ENCODE peak calls at places on chromosomes 16 and 17, in six cellular contexts. One of them, this sample, is unnamed.
A peak's percentile ranks its signal among the peaks of the same experiment; 100 is the strongest.

GRCh38 chr16:53320992-53321391 is 113.3 kb upstream of the RBL2 start:
- DNase-seq in CD4-positive, CD25-positive, alpha-beta regulatory T cell: no peak
- DNase-seq in upper lobe of right lung: no peak
- DNase-seq in H9: no peak
- DNase-seq in small intestine: no peak
- DNase-seq in heart left ventricle: no peak
- DNase-seq in this sample: no peak

GRCh38 chr17:79072544-79072943 is 2.1 kb upstream of the ENGASE start:
- DNase-seq in CD4-positive, CD25-positive, alpha-beta regulatory T cell: no peak
- DNase-seq in upper lobe of right lung: peak; percentile 61
- DNase-seq in H9: no peak
- DNase-seq in small intestine: peak; percentile 33
- DNase-seq in heart left ventricle: no peak
- DNase-seq in this sample: no peak

GRCh38 chr17:74968361-74968780 is 4.2 kb downstream of the HID1 start:
- DNase-seq in CD4-positive, CD25-positive, alpha-beta regulatory T cell: no peak
- DNase-seq in upper lobe of right lung: peak; percentile 74
- DNase-seq in H9: no peak
- DNase-seq in small intestine: peak; percentile 80
- DNase-seq in heart left ventricle: no peak
- DNase-seq in this sample: peak; percentile 63

GRCh38 chr17:73308017-73308823 is 3.6 kb downstream of the CDC42EP4 start:
- DNase-seq in CD4-positive, CD25-positive, alpha-beta regulatory T cell: no peak
- DNase-seq in upper lobe of right lung: peak; percentile 94
- DNase-seq in H9: no peak
- DNase-seq in small intestine: peak; percentile 98
- DNase-seq in heart left ventricle: peak; percentile 88
- DNase-seq in this sample: peak; percentile 96

GRCh38 chr16:14286381-14287230 is 215.5 kb downstream of the MRTFB start:
- DNase-seq in CD4-positive, CD25-positive, alpha-beta regulatory T cell: no peak
- DNase-seq in upper lobe of right lung: peak; percentile 57
- DNase-seq in H9: peak; percentile 64
- DNase-seq in small intestine: peak; percentile 12
- DNase-seq in heart left ventricle: peak; percentile 48
- DNase-seq in this sample: peak; percentile 35

GRCh38 chr16:2471016-2471652 is at the start of gene NTN3:
- DNase-seq in CD4-positive, CD25-positive, alpha-beta regulatory T cell: no peak
- DNase-seq in upper lobe of right lung: no peak
- DNase-seq in H9: peak; percentile 67
- DNase-seq in small intestine: no peak
- DNase-seq in heart left ventricle: peak; percentile 43
- DNase-seq in this sample: no peak

GRCh38 chr17:51951737-51952136 is 206.8 kb downstream of the CA10 start:
- DNase-seq in CD4-positive, CD25-positive, alpha-beta regulatory T cell: no peak
- DNase-seq in upper lobe of right lung: no peak
- DNase-seq in H9: no peak
- DNase-seq in small intestine: no peak
- DNase-seq in heart left ventricle: no peak
- DNase-seq in this sample: no peak

GRCh38 chr17:45170280-45170975 is 8.8 kb downstream of the HEXIM2 start:
- DNase-seq in CD4-positive, CD25-positive, alpha-beta regulatory T cell: no peak
- DNase-seq in upper lobe of right lung: no peak
- DNase-seq in H9: peak; percentile 36
- DNase-seq in small intestine: no peak
- DNase-seq in heart left ventricle: no peak
- DNase-seq in this sample: no peak

GRCh38 chr16:57701759-57702371 is 7.3 kb downstream of the DRC7 start:
- DNase-seq in CD4-positive, CD25-positive, alpha-beta regulatory T cell: no peak
- DNase-seq in upper lobe of right lung: no peak
- DNase-seq in H9: no peak
- DNase-seq in small intestine: no peak
- DNase-seq in heart left ventricle: no peak
- DNase-seq in this sample: no peak

GRCh38 chr16:75494696-75495601 is at the start of gene CHST6:
- DNase-seq in CD4-positive, CD25-positive, alpha-beta regulatory T cell: no peak
- DNase-seq in upper lobe of right lung: no peak
- DNase-seq in H9: peak; percentile 88
- DNase-seq in small intestine: peak; percentile 27
- DNase-seq in heart left ventricle: peak; percentile 50
- DNase-seq in this sample: peak; percentile 43

GRCh38 chr17:78043031-78043430 is 84.5 kb downstream of the TNRC6C start:
- DNase-seq in CD4-positive, CD25-positive, alpha-beta regulatory T cell: no peak
- DNase-seq in upper lobe of right lung: no peak
- DNase-seq in H9: no peak
- DNase-seq in small intestine: no peak
- DNase-seq in heart left ventricle: no peak
- DNase-seq in this sample: no peak

GRCh38 chr17:67258836-67259468 is 14.0 kb upstream of the HELZ start:
- DNase-seq in CD4-positive, CD25-positive, alpha-beta regulatory T cell: no peak
- DNase-seq in upper lobe of right lung: no peak
- DNase-seq in H9: peak; percentile 21
- DNase-seq in small intestine: peak; percentile 34
- DNase-seq in heart left ventricle: no peak
- DNase-seq in this sample: no peak

GRCh38 chr16:84460406-84461028 is 43.9 kb downstream of the MEAK7 start:
- DNase-seq in CD4-positive, CD25-positive, alpha-beta regulatory T cell: no peak
- DNase-seq in upper lobe of right lung: peak; percentile 42
- DNase-seq in H9: peak; percentile 27
- DNase-seq in small intestine: no peak
- DNase-seq in heart left ventricle: no peak
- DNase-seq in this sample: no peak
- H3K27ac ChIP-seq in CD4-positive, CD25-positive, alpha-beta regulatory T cell: no peak overlapping the region
- H3K27ac ChIP-seq in upper lobe of right lung: no peak overlapping the region
- H3K27ac ChIP-seq in H9: no peak overlapping the region
- H3K27ac ChIP-seq in small intestine: no peak overlapping the region
- H3K27ac ChIP-seq in heart left ventricle: no peak overlapping the region
- H3K27ac ChIP-seq in this sample: no peak overlapping the region

GRCh38 chr17:5370411-5370810 is 49.1 kb downstream of the NUP88 start:
- DNase-seq in CD4-positive, CD25-positive, alpha-beta regulatory T cell: no peak
- DNase-seq in upper lobe of right lung: no peak
- DNase-seq in H9: no peak
- DNase-seq in small intestine: no peak
- DNase-seq in heart left ventricle: no peak
- DNase-seq in this sample: no peak
- H3K27ac ChIP-seq in CD4-positive, CD25-positive, alpha-beta regulatory T cell: no peak overlapping the region
- H3K27ac ChIP-seq in upper lobe of right lung: no peak overlapping the region
- H3K27ac ChIP-seq in H9: no peak overlapping the region
- H3K27ac ChIP-seq in small intestine: no peak overlapping the region
- H3K27ac ChIP-seq in heart left ventricle: no peak overlapping the region
- H3K27ac ChIP-seq in this sample: no peak overlapping the region

GRCh38 chr16:77310877-77311276 is 111.7 kb downstream of the SYCE1L start:
- DNase-seq in CD4-positive, CD25-positive, alpha-beta regulatory T cell: no peak
- DNase-seq in upper lobe of right lung: no peak
- DNase-seq in H9: no peak
- DNase-seq in small intestine: no peak
- DNase-seq in heart left ventricle: no peak
- DNase-seq in this sample: no peak

GRCh38 chr16:77306050-77306616 is 106.9 kb downstream of the SYCE1L start:
- DNase-seq in CD4-positive, CD25-positive, alpha-beta regulatory T cell: no peak
- DNase-seq in upper lobe of right lung: no peak
- DNase-seq in H9: no peak
- DNase-seq in small intestine: no peak
- DNase-seq in heart left ventricle: no peak
- DNase-seq in this sample: no peak

GRCh38 chr16:77304134-77304533 is 104.9 kb downstream of the SYCE1L start:
- DNase-seq in CD4-positive, CD25-positive, alpha-beta regulatory T cell: no peak
- DNase-seq in upper lobe of right lung: no peak
- DNase-seq in H9: no peak
- DNase-seq in small intestine: no peak
- DNase-seq in heart left ventricle: no peak
- DNase-seq in this sample: no peak

GRCh38 chr16:77304883-77305282 is 105.7 kb downstream of the SYCE1L start:
- DNase-seq in CD4-positive, CD25-positive, alpha-beta regulatory T cell: no peak
- DNase-seq in upper lobe of right lung: no peak
- DNase-seq in H9: no peak
- DNase-seq in small intestine: peak; percentile 14
- DNase-seq in heart left ventricle: no peak
- DNase-seq in this sample: no peak

DNA sequence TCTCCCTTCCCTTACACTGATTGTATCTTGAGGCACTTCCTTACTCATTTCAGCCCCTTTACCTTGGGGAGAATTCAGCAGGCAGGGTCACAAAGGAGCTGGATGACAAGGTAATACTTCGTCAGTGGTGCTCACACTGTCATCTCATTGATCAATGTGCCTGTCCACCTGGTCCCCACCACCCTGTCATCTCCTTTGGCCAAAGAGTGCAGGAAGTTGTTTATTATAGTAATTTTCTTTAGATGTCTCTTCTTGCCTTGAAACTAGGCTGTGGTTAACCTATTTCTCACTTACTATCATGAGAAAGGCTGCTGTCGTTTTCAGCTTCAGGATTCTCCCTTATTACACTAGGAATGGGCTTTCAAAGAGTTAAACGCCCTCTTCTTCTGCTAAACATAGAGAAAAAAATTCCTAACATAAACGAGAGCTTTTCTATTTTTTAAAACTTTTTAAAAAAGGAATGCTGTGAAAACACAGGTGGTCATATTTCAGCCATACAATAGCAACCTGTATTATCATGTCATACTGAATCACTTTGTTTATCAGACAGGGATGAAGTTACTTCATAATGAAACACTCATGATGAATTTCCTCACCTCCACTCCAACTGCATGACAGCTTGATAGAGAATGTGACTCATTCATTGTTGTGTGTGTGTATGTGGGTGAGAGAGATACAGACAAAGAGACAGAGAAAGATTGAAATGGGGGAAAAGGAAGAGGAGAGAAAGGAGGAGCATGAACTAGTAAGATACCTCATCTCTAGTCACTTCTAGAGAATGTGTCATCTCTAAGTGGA is 108.8 kb downstream of the SYCE1L start:
- DNase-seq in CD4-positive, CD25-positive, alpha-beta regulatory T cell: no peak
- DNase-seq in upper lobe of right lung: no peak
- DNase-seq in H9: no peak
- DNase-seq in small intestine: no peak
- DNase-seq in heart left ventricle: no peak
- DNase-seq in this sample: no peak
- H3K27ac ChIP-seq in CD4-positive, CD25-positive, alpha-beta regulatory T cell: no peak overlapping the region
- H3K27ac ChIP-seq in upper lobe of right lung: no peak overlapping the region
- H3K27ac ChIP-seq in H9: no peak overlapping the region
- H3K27ac ChIP-seq in small intestine: no peak overlapping the region
- H3K27ac ChIP-seq in heart left ventricle: no peak overlapping the region
- H3K27ac ChIP-seq in this sample: no peak overlapping the region

DNA sequence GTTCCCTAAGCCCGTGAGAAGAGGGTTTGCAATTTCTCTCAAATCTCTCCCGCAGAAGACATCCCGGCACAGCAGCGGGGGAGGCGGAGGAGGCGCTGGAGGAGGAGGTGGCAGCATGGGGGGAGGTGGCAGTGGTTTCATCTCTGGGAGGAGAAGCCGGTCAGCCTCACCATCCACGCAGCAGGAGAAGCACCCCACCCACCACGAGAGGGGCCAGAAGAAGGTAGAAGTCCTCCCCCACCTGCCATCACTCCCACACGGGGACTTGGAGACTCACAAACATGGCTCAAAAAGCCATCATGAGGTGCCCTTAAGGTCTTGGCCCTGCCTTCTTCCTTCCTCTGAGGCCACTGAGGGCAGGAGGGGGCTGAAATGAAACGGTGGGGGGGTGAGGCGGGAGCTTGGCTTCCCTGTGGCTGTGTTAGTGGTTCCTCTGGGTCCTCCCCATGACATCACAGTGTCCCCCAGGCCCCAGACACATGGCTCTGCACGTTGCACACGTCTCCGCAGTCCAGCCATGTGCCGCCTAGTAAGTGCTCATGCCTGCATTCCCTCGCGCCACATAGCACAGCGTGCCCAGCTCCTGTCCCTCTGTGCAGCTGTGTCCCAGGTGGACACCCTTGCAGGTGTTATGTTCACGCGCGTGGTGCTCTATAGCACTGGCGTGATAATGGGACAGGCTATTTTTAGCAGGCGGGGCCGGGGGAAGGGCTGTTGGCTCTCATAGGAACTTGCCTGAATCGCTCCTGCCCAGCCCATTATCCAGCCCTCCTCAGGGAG is 6.9 kb downstream of the MLLT6 start:
- DNase-seq in CD4-positive, CD25-positive, alpha-beta regulatory T cell: no peak
- DNase-seq in upper lobe of right lung: no peak
- DNase-seq in H9: peak; percentile 30
- DNase-seq in small intestine: no peak
- DNase-seq in heart left ventricle: peak; percentile 78
- DNase-seq in this sample: no peak
- H3K27ac ChIP-seq in CD4-positive, CD25-positive, alpha-beta regulatory T cell: no peak overlapping the region
- H3K27ac ChIP-seq in upper lobe of right lung: no peak overlapping the region
- H3K27ac ChIP-seq in H9: no peak overlapping the region
- H3K27ac ChIP-seq in small intestine: no peak overlapping the region
- H3K27ac ChIP-seq in heart left ventricle: no peak overlapping the region
- H3K27ac ChIP-seq in this sample: no peak overlapping the region

GRCh38 chr16:10322723-10323527 is 62.9 kb upstream of the ATF7IP2 start:
- DNase-seq in CD4-positive, CD25-positive, alpha-beta regulatory T cell: no peak
- DNase-seq in upper lobe of right lung: no peak
- DNase-seq in H9: no peak
- DNase-seq in small intestine: no peak
- DNase-seq in heart left ventricle: no peak
- DNase-seq in this sample: no peak

GRCh38 chr16:10325783-10326543 is 59.9 kb upstream of the ATF7IP2 start:
- DNase-seq in CD4-positive, CD25-positive, alpha-beta regulatory T cell: no peak
- DNase-seq in upper lobe of right lung: no peak
- DNase-seq in H9: no peak
- DNase-seq in small intestine: no peak
- DNase-seq in heart left ventricle: peak; percentile 72
- DNase-seq in this sample: no peak

GRCh38 chr16:10326647-10327046 is 59.2 kb upstream of the ATF7IP2 start:
- DNase-seq in CD4-positive, CD25-positive, alpha-beta regulatory T cell: no peak
- DNase-seq in upper lobe of right lung: no peak
- DNase-seq in H9: no peak
- DNase-seq in small intestine: no peak
- DNase-seq in heart left ventricle: no peak
- DNase-seq in this sample: no peak

GRCh38 chr16:10323528-10323869 is 62.4 kb upstream of the ATF7IP2 start:
- DNase-seq in CD4-positive, CD25-positive, alpha-beta regulatory T cell: no peak
- DNase-seq in upper lobe of right lung: no peak
- DNase-seq in H9: no peak
- DNase-seq in small intestine: no peak
- DNase-seq in heart left ventricle: no peak
- DNase-seq in this sample: no peak

GRCh38 chr16:10324210-10324609 is 61.7 kb upstream of the ATF7IP2 start:
- DNase-seq in CD4-positive, CD25-positive, alpha-beta regulatory T cell: no peak
- DNase-seq in upper lobe of right lung: no peak
- DNase-seq in H9: no peak
- DNase-seq in small intestine: no peak
- DNase-seq in heart left ventricle: no peak
- DNase-seq in this sample: no peak
- H3K27ac ChIP-seq in CD4-positive, CD25-positive, alpha-beta regulatory T cell: no peak overlapping the region
- H3K27ac ChIP-seq in upper lobe of right lung: no peak overlapping the region
- H3K27ac ChIP-seq in H9: no peak overlapping the region
- H3K27ac ChIP-seq in small intestine: no peak overlapping the region
- H3K27ac ChIP-seq in heart left ventricle: no peak overlapping the region
- H3K27ac ChIP-seq in this sample: no peak overlapping the region

GRCh38 chr16:82031116-82032084 is 3.7 kb upstream of the HSD17B2 start:
- DNase-seq in CD4-positive, CD25-positive, alpha-beta regulatory T cell: no peak
- DNase-seq in upper lobe of right lung: no peak
- DNase-seq in H9: no peak
- DNase-seq in small intestine: peak; percentile 72
- DNase-seq in heart left ventricle: no peak
- DNase-seq in this sample: peak; percentile 48
- H3K27ac ChIP-seq in CD4-positive, CD25-positive, alpha-beta regulatory T cell: no peak overlapping the region
- H3K27ac ChIP-seq in upper lobe of right lung: no peak overlapping the region
- H3K27ac ChIP-seq in H9: no peak overlapping the region
- H3K27ac ChIP-seq in small intestine: no peak overlapping the region
- H3K27ac ChIP-seq in heart left ventricle: no peak overlapping the region
- H3K27ac ChIP-seq in this sample: no peak overlapping the region